ENCODE peak calls at places on chromosomes 5 and 9, in six cellular contexts. S is DMS153; X is activated T-cell treated with anti-CD3 and anti-CD28 coated beads, Interleukin-2, amount 50 U/mL, for 24 hours; L is HTR-8/SVneo; F is stimulated activated CD8-positive, alpha-beta memory T cell treated with anti-CD3 and anti-CD28 coated beads, Interleukin-15, amount 100 ng/mL, for 24 hours; B is cerebellum. T is an unnamed sample.

GRCh38 chr5:11719888-11720481 is 184.3 kb downstream of the CTNND2 start:
- DNase-seq in X (no peak), S (peak), F (no peak), L (peak), B (peak), T (no peak)

GRCh38 chr9:78004478-78005229 is 27.0 kb downstream of the GNAQ start:
- DNase-seq in X (no peak), F (no peak), B (no peak), L (no peak), S (no peak), T (no peak)

GRCh38 chr9:88781500-88782391 is 209.5 kb upstream of the S1PR3 start:
- DNase-seq in L (no peak), B (peak), F (no peak), X (no peak), S (peak), T (no peak)

GRCh38 chr5:67989457-67989856 is 226.1 kb upstream of the PIK3R1 start:
- DNase-seq in F (no peak), B (no peak), X (no peak), L (no peak), S (no peak), T (no peak)

GRCh38 chr5:82364497-82364896 is 86.3 kb upstream of the RPS23 start:
- DNase-seq in B (no peak), X (no peak), F (no peak), S (no peak), L (peak), T (no peak)

GRCh38 chr5:116669261-116670049 is 94.8 kb upstream of the SEMA6A start:
- DNase-seq in L (no peak), B (no peak), F (no peak), S (peak), X (no peak), T (no peak)

GRCh38 chr9:134139081-134139480 is 3.2 kb downstream of the WDR5 start:
- DNase-seq in X (no peak), S (no peak), L (no peak), F (no peak), B (peak), T (no peak)

GRCh38 chr9:69758001-69758730 is 1.6 kb downstream of the PTAR1 start:
- DNase-seq in L (no peak), F (no peak), B (no peak), S (peak), X (no peak), T (no peak)

GRCh38 chr5:8226148-8226547 is 357.2 kb downstream of the MTRR start:
- DNase-seq in X (no peak), B (no peak), L (no peak), S (no peak), F (no peak), T (no peak)

GRCh38 chr5:141870226-141870625 is 8.0 kb downstream of the PCDH1 start:
- DNase-seq in B (no peak), F (no peak), S (no peak), X (peak), L (no peak), T (no peak)

GRCh38 chr5:180601591-180602480 is 10.5 kb upstream of the SCGB3A1 start:
- DNase-seq in B (no peak), X (no peak), L (no peak), F (no peak), S (no peak), T (peak)

T was measured in omental fat pad.